ENCODE peak calls at places on chromosomes 3 and 15, in six cellular contexts. Y is HepG2, E is stomach, M is sigmoid colon, T is K562, D is SK-N-SH. H is an unnamed sample.

GRCh38 chr3:242986-243706 is 46.6 kb downstream of the CHL1 start:
- DNase-seq in Y (no peak), E (no peak), M (no peak), T (no peak), D (no peak), H (no peak)

GRCh38 chr3:31027914-31028313 is 133.5 kb upstream of the GADL1 start:
- DNase-seq in Y (no peak), E (no peak), M (no peak), T (no peak), D (no peak), H (no peak)

GRCh38 chr3:111591555-111591954 is 3.6 kb downstream of the ZBED2 start:
- DNase-seq in Y (no peak), E (no peak), M (no peak), T (no peak), D (no peak), H (no peak)

GRCh38 chr3:40191850-40192448 is 117.6 kb upstream of the EIF1B start:
- DNase-seq in Y (peak), E (peak), M (no peak), T (peak), D (peak), H (peak)

GRCh38 chr15:33654859-33655258 is 313.4 kb upstream of the CHRM5 start:
- DNase-seq in Y (no peak), E (no peak), M (no peak), T (no peak), D (no peak), H (no peak)

GRCh38 chr3:145692751-145693150 is 468.2 kb downstream of the PLOD2 start:
- DNase-seq in Y (no peak), E (no peak), M (no peak), T (no peak), D (no peak), H (no peak)

GRCh38 chr3:19937459-19938362 is 3.7 kb upstream of the EFHB start:
- DNase-seq in Y (peak), E (no peak), M (no peak), T (peak), D (no peak), H (no peak)

GRCh38 chr3:128297401-128298138 is 144.3 kb downstream of the EEFSEC start:
- DNase-seq in Y (no peak), E (peak), M (no peak), T (no peak), D (no peak), H (no peak)

GRCh38 chr15:60935130-60935529 is 294.0 kb downstream of the RORA start:
- DNase-seq in Y (no peak), E (no peak), M (peak), T (no peak), D (no peak), H (no peak)

GRCh38 chr15:66598095-66598815 is 32.5 kb upstream of the LCTL start:
- DNase-seq in Y (no peak), E (no peak), M (no peak), T (no peak), D (no peak), H (no peak)

GRCh38 chr3:46856576-46857471 is 6.4 kb downstream of the MYL3 start:
- DNase-seq in Y (no peak), E (no peak), M (peak), T (no peak), D (no peak), H (peak)

GRCh38 chr3:193962986-193963683 is 172.8 kb upstream of the HES1 start:
- DNase-seq in Y (no peak), E (no peak), M (no peak), T (no peak), D (no peak), H (no peak)

GRCh38 chr3:157429703-157430102 is 6.9 kb upstream of the PTX3 start:
- DNase-seq in Y (no peak), E (no peak), M (no peak), T (no peak), D (no peak), H (no peak)

GRCh38 chr3:22759636-22760310 is 443.4 kb upstream of the UBE2E2 start:
- DNase-seq in Y (no peak), E (no peak), M (no peak), T (no peak), D (no peak), H (no peak)

GRCh38 chr3:22765679-22766078 is 437.4 kb upstream of the UBE2E2 start:
- DNase-seq in Y (no peak), E (no peak), M (no peak), T (no peak), D (no peak), H (no peak)
- TF ChIP-seq POLR2AphosphoS5 in Y (no peak), E (no peak), M (no peak), T (no peak), D (no peak), H (no peak)

GRCh38 chr15:65132841-65133549 is 613 bp downstream of the PDCD7 start:
- DNase-seq in Y (peak), E (peak), M (no peak), T (peak), D (peak), H (peak)

GRCh38 chr15:65130941-65131340 is 2.7 kb downstream of the PDCD7 start:
- DNase-seq in Y (no peak), E (no peak), M (no peak), T (peak), D (no peak), H (no peak)

DNA sequence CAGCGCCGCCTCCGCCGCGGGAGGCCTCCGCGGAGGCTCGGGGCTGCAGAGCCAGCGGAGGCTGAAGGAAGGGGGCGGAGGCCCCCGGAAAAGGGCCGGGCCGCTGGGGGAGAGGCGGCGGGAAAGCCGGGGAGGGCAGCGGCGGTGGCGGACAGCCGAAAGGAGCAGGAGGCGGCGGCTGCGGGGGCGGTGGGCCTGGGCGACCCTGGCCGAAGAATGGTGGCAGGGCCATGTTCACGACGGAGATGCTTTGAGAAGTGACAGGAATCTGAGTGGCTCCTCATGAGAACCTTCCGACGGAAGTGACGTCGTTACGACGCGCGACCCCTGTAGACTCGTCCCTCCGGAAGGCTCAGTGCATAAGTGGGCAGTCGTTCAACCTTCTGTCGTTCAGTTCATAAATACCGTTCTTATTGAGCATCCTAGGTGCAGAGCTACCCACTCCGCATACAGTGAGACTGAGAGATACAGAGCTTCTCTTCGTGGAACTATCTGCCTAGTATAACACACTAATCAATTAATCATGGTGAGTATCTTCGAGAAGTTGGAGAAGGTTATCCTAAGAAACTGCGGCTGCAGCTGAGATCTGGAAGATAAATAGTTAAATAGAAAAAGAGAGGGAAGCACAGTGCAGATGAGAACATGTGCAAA is at the start of gene PDCD7:
- DNase-seq in Y (peak), E (peak), M (peak), T (peak), D (peak), H (peak)
- TF ChIP-seq EP300 in Y (peak), E (no peak), M (no peak), T (no peak), D (peak), H (no peak)

GRCh38 chr3:23800731-23801130 is 5.0 kb upstream of the UBE2E1 start:
- DNase-seq in Y (no peak), E (no peak), M (no peak), T (no peak), D (peak), H (no peak)
- TF ChIP-seq CTCF in Y (no peak), E (no peak), M (no peak), T (no peak), D (peak), H (peak)

GRCh38 chr3:10907262-10907661 is 85.3 kb upstream of the SLC6A1 start:
- DNase-seq in Y (no peak), E (no peak), M (no peak), T (no peak), D (no peak), H (no peak)
- TF ChIP-seq POLR2AphosphoS5 in Y (no peak), E (no peak), M (no peak), T (no peak), D (no peak), H (no peak)

GRCh38 chr3:11187678-11188077 is 33.4 kb downstream of the HRH1 start:
- DNase-seq in Y (no peak), E (no peak), M (no peak), T (no peak), D (no peak), H (no peak)

GRCh38 chr3:11185144-11185543 is 30.9 kb downstream of the HRH1 start:
- DNase-seq in Y (no peak), E (no peak), M (no peak), T (no peak), D (no peak), H (no peak)

GRCh38 chr3:11186771-11187170 is 32.5 kb downstream of the HRH1 start:
- DNase-seq in Y (no peak), E (no peak), M (no peak), T (no peak), D (no peak), H (no peak)

GRCh38 chr3:11186318-11186692 is 32.0 kb downstream of the HRH1 start:
- DNase-seq in Y (no peak), E (no peak), M (no peak), T (no peak), D (no peak), H (no peak)

DNA sequence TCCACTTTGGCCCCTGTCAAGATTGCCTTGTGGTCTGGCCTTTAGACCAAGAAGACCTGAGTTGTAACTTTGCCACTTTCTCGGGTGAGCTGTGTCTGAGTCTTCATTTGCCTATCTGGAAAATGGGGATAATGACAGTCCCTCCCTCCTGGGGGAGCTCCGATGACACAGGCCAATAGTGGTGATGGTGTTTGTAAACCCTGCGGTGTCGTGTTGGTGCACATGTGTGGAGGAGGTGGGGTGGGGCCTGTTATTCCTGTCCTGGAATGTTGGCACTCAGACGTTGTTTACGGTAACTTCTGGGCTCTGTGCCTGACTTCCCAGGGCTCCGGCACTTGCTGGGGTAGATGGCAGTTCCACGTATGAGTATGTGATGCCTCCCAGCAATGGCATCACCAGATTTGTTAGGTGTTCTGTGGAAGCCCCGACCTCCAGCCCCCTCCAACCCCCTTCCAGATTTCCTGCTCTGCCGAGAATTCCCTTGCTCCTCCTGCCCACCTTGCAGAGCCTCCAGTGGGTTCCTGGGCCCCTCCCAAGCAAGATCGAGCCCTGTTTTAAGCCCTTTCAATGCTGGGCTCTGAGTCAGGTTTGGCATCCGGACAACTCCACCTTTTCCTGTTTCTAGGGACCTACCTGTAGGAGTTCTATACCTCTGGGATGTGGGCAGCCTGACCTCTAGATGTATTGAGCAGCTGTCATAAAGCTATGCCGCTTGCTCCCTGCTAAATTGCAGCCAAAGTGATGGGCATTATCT is 31.4 kb downstream of the HRH1 start:
- DNase-seq in Y (no peak), E (peak), M (peak), T (no peak), D (no peak), H (no peak)
- TF ChIP-seq EP300 in Y (no peak), E (no peak), M (peak), T (no peak), D (no peak), H (peak)

DNA sequence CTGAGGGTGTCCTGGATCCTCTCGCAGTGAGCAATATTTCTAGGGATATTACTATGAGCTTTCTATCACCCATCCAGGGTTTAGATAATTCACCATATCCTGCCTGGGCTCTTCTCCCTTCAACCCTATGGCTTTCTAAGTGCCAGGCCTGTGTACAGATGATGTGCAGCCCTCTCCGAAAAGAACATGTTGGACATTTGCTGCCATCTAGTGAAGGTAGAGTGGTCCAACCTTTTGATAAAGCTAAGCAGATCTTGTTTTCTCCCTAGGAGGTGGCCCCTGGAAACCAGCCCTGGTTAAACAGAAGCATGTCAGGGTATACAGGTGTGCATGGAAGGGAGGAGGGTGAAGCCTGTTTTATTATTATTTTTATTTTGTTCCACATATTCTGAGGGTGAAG is 27.9 kb upstream of the SCN10A start:
- DNase-seq in Y (peak), E (no peak), M (no peak), T (peak), D (peak), H (no peak)
- TF ChIP-seq CTCF in Y (peak), E (no peak), M (no peak), T (peak), D (peak), H (no peak)

DNA sequence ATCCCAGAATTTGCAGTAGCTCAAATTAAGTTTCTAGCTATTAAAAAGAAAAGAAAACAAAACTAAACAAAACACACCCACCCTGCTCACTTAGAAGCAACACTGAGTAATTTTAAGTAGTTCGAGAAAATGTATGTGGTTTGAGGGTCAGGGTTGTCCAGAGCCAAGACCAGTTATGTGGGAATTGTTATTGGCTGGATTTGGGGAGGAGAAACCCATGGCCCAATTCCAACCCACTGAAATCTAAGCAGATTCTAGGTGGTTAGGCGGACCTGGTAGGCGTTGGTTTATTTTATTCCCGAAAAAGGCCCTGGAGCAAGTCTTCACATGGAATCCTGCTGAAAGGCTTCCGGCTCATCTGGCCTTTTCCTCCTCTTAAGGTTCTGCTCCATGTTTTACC is 63.8 kb downstream of the FLNB start:
- DNase-seq in Y (no peak), E (no peak), M (no peak), T (no peak), D (no peak), H (no peak)
- TF ChIP-seq POLR2AphosphoS5 in Y (no peak), E (peak), M (no peak), T (no peak), D (no peak), H (no peak)